ENCODE peak calls at places on chromosome 19, in nine cellular contexts. S, X, B, T, P, C, Q, O and U are unnamed samples.

GRCh38 chr19:54523403-54523802 is 20.8 kb downstream of the LAIR2 start:
- DNase-seq in P (no peak), C (no peak), Q (peak), O (no peak), B (peak), S (no peak), T (no peak), X (peak), U (no peak)

GRCh38 chr19:15246198-15246481 is 13.9 kb upstream of the EPHX3 start:
- DNase-seq in B (no peak), P (no peak), X (no peak), Q (no peak), S (no peak), C (no peak), O (no peak), T (no peak), U (no peak)

GRCh38 chr19:34351382-34351802 is 13.6 kb upstream of the GPI start:
- DNase-seq in P (no peak), X (no peak), S (no peak), C (no peak), T (no peak), O (no peak), B (peak), Q (no peak), U (no peak)

GRCh38 chr19:40831502-40832430 is 18.5 kb downstream of the CYP2A6 start:
- DNase-seq in C (no peak), X (no peak), Q (peak), S (no peak), T (no peak), B (no peak), P (no peak), O (peak), U (peak)

GRCh38 chr19:29467824-29468401 is 57.9 kb upstream of the VSTM2B start:
- DNase-seq in Q (peak), S (peak), P (no peak), C (no peak), O (no peak), X (no peak), B (peak), T (no peak), U (no peak)

GRCh38 chr19:280541-281007 is 10.6 kb downstream of the PLPP2 start:
- DNase-seq in O (no peak), B (no peak), C (peak), Q (no peak), T (peak), X (no peak), S (no peak), P (no peak), U (no peak)

GRCh38 chr19:50238043-50238442 is 34.6 kb downstream of the MYH14 start:
- DNase-seq in S (no peak), O (no peak), C (no peak), P (no peak), T (no peak), B (no peak), X (no peak), Q (no peak), U (no peak)

GRCh38 chr19:15672580-15673175 is at the start of gene CYP4F12:
- DNase-seq in Q (no peak), P (no peak), C (no peak), O (no peak), S (no peak), T (no peak), B (no peak), X (no peak), U (no peak)

GRCh38 chr19:11066326-11066725 is 22.9 kb upstream of the LDLR start:
- DNase-seq in S (no peak), X (no peak), P (no peak), C (no peak), Q (no peak), O (no peak), T (no peak), B (no peak), U (no peak)

GRCh38 chr19:55986487-55986886 is at the start of gene NLRP5:
- DNase-seq in S (no peak), O (no peak), X (no peak), B (no peak), P (no peak), T (no peak), C (no peak), Q (no peak), U (no peak)

GRCh38 chr19:1291761-1292418 is 6.2 kb downstream of the EFNA2 start:
- DNase-seq in C (no peak), B (no peak), O (no peak), T (peak), S (no peak), P (no peak), X (no peak), Q (no peak), U (no peak)

GRCh38 chr19:44596428-44597130 is 16.8 kb upstream of the IGSF23 start:
- DNase-seq in X (no peak), Q (no peak), C (no peak), O (no peak), T (no peak), P (no peak), B (no peak), S (no peak), U (no peak)

GRCh38 chr19:48510421-48511268 is 990 bp downstream of the LMTK3 start:
- DNase-seq in X (peak), T (peak), C (peak), S (peak), P (peak), O (peak), Q (peak), B (peak), U (peak)

GRCh38 chr19:54201172-54201701 is 579 bp downstream of the RPS9 start:
- DNase-seq in O (no peak), T (no peak), X (no peak), C (no peak), B (no peak), S (no peak), P (no peak), Q (no peak), U (no peak)

GRCh38 chr19:28546148-28546685 is 666.7 kb downstream of the UQCRFS1 start:
- DNase-seq in C (no peak), B (no peak), X (no peak), S (no peak), T (no peak), O (no peak), P (no peak), Q (no peak), U (no peak)

GRCh38 chr19:1057185-1057857 is 9.6 kb upstream of the ARHGAP45 start:
- DNase-seq in X (peak), C (peak), T (no peak), P (no peak), S (peak), Q (no peak), O (no peak), B (peak), U (no peak)

GRCh38 chr19:953501-954271 is 27.9 kb downstream of the ARID3A start:
- DNase-seq in S (no peak), P (no peak), X (no peak), C (peak), Q (no peak), B (no peak), O (no peak), T (no peak), U (no peak)

GRCh38 chr19:48452255-48452654 is 3.1 kb upstream of the KCNJ14 start:
- DNase-seq in C (no peak), Q (no peak), P (no peak), B (no peak), X (no peak), T (no peak), S (no peak), O (no peak), U (no peak)

GRCh38 chr19:29887498-29887897 is 54.5 kb upstream of the URI1 start:
- DNase-seq in T (no peak), C (peak), O (no peak), Q (no peak), X (peak), S (no peak), B (no peak), P (no peak), U (peak)